ENCODE peak calls at places on chromosomes 7 and 10, in six cellular contexts. A is frontal cortex; N is occipital lobe; D is myocyte; K is stimulated activated CD8-positive, alpha-beta memory T cell treated with anti-CD3 and anti-CD28 coated beads, Interleukin-2, amount 100 ng/mL, for 1 hour; Y is cerebellum. I is an unnamed sample.

GRCh38 chr7:119935418-119936025 is 337.5 kb upstream of the KCND2 start:
- DNase-seq in A (no peak), N (no peak), D (peak), K (no peak), Y (peak), I (no peak)

GRCh38 chr7:26580666-26581065 is 283.7 kb downstream of the SKAP2 start:
- DNase-seq in A (no peak), N (no peak), D (no peak), K (no peak), Y (no peak), I (no peak)

GRCh38 chr7:55565693-55566092 is 6.6 kb downstream of the VOPP1 start:
- DNase-seq in A (no peak), N (no peak), D (no peak), K (no peak), Y (no peak), I (no peak)

GRCh38 chr7:100475549-100475948 is 3.5 kb downstream of the TSC22D4 start:
- DNase-seq in A (no peak), N (no peak), D (no peak), K (no peak), Y (no peak), I (no peak)

GRCh38 chr7:140348161-140348849 is 50.0 kb downstream of the SLC37A3 start:
- DNase-seq in A (no peak), N (no peak), D (no peak), K (no peak), Y (no peak), I (no peak)

GRCh38 chr7:77481615-77482014 is 55.5 kb upstream of the PTPN12 start:
- DNase-seq in A (no peak), N (no peak), D (no peak), K (no peak), Y (no peak), I (no peak)

GRCh38 chr7:154684651-154685563 is 318.0 kb downstream of the PAXIP1 start:
- DNase-seq in A (no peak), N (no peak), D (no peak), K (no peak), Y (no peak), I (no peak)

GRCh38 chr10:71272122-71272771 is 46.8 kb upstream of the SLC29A3 start:
- DNase-seq in A (no peak), N (no peak), D (no peak), K (no peak), Y (no peak), I (no peak)

GRCh38 chr10:106972381-106972780 is 192.1 kb downstream of the SORCS1 start:
- DNase-seq in A (no peak), N (no peak), D (no peak), K (no peak), Y (no peak), I (no peak)

GRCh38 chr7:38757946-38758345 is 126.8 kb upstream of the AMPH start:
- DNase-seq in A (no peak), N (no peak), D (no peak), K (no peak), Y (no peak), I (no peak)

GRCh38 chr7:128000854-128001265 is 30.4 kb downstream of the LRRC4 start:
- DNase-seq in A (no peak), N (no peak), D (no peak), K (no peak), Y (no peak), I (no peak)

GRCh38 chr7:155884225-155885161 is 72.2 kb upstream of the SHH start:
- DNase-seq in A (no peak), N (no peak), D (peak), K (no peak), Y (no peak), I (no peak)

GRCh38 chr10:78938695-78939672 is 129.8 kb upstream of the ZMIZ1 start:
- DNase-seq in A (no peak), N (no peak), D (peak), K (no peak), Y (no peak), I (no peak)

GRCh38 chr10:1311707-1312106 is 255.5 kb downstream of the WDR37 start:
- DNase-seq in A (no peak), N (no peak), D (no peak), K (no peak), Y (no peak), I (no peak)

GRCh38 chr10:73858013-73858708 is 16.2 kb downstream of the CAMK2G start:
- DNase-seq in A (no peak), N (no peak), D (no peak), K (no peak), Y (no peak), I (peak)

GRCh38 chr7:149196151-149196704 is 882 bp downstream of the ZNF282 start:
- DNase-seq in A (no peak), N (no peak), D (peak), K (no peak), Y (no peak), I (peak)

GRCh38 chr7:36208997-36209813 is 56.2 kb downstream of the EEPD1 start:
- DNase-seq in A (no peak), N (no peak), D (peak), K (no peak), Y (no peak), I (no peak)

GRCh38 chr7:100568936-100569844 is 4.5 kb downstream of the SAP25 start:
- DNase-seq in A (no peak), N (peak), D (no peak), K (no peak), Y (peak), I (no peak)

GRCh38 chr10:11357361-11357760 is 254.1 kb downstream of the USP6NL start:
- DNase-seq in A (no peak), N (no peak), D (no peak), K (no peak), Y (no peak), I (no peak)

GRCh38 chr7:66732439-66732838 is 8.1 kb upstream of the RABGEF1 start:
- DNase-seq in A (no peak), N (no peak), D (no peak), K (no peak), Y (no peak), I (no peak)

GRCh38 chr7:129671276-129671675 is 59.8 kb downstream of the NRF1 start:
- DNase-seq in A (no peak), N (no peak), D (no peak), K (no peak), Y (no peak), I (no peak)

GRCh38 chr10:104322416-104322782 is 15.9 kb downstream of the ITPRIP start:
- DNase-seq in A (no peak), N (no peak), D (no peak), K (no peak), Y (no peak), I (no peak)

GRCh38 chr7:45987521-45988290 is 66.6 kb upstream of the IGFBP3 start:
- DNase-seq in A (no peak), N (no peak), D (no peak), K (no peak), Y (no peak), I (peak)

GRCh38 chr7:371779-372545 is 82.0 kb downstream of the FOXL3 start:
- DNase-seq in A (no peak), N (no peak), D (no peak), K (no peak), Y (no peak), I (no peak)

GRCh38 chr7:134388336-134389019 is 70.4 kb downstream of the AKR1B1 start:
- DNase-seq in A (no peak), N (no peak), D (no peak), K (no peak), Y (no peak), I (no peak)

GRCh38 chr10:132283604-132284382 is 24.0 kb downstream of the STK32C start:
- DNase-seq in A (no peak), N (peak), D (peak), K (no peak), Y (no peak), I (no peak)

GRCh38 chr7:836429-836828 is 4.2 kb downstream of the SUN1 start:
- DNase-seq in A (no peak), N (no peak), D (peak), K (no peak), Y (peak), I (no peak)

GRCh38 chr7:95267754-95268153 is 56.6 kb downstream of the PON1 start:
- DNase-seq in A (no peak), N (no peak), D (no peak), K (no peak), Y (no peak), I (no peak)

GRCh38 chr7:89661876-89662275 is 492.4 kb upstream of the STEAP1 start:
- DNase-seq in A (no peak), N (no peak), D (no peak), K (no peak), Y (no peak), I (no peak)

GRCh38 chr7:23490357-23491131 is 20.3 kb upstream of the IGF2BP3 start:
- DNase-seq in A (peak), N (peak), D (peak), K (peak), Y (peak), I (peak)